ENCODE peak calls at places on chromosomes 12 and 14, in ten cellular contexts. One of them, this sample, is unnamed.

GRCh38 chr14:102116361-102117180 is 23.1 kb upstream of the WDR20 start:
- DNase-seq in IMR-90: no peak
- DNase-seq in upper lobe of left lung: peak; percentile 56
- DNase-seq in uterus: no peak
- DNase-seq in body of pancreas: no peak
- DNase-seq in transverse colon: no peak
- DNase-seq in psoas muscle: no peak
- DNase-seq in GM23248: no peak
- DNase-seq in pancreas: no peak
- DNase-seq in aorta: no peak
- DNase-seq in this sample: no peak

GRCh38 chr12:727321-727720 is 25.1 kb upstream of the WNK1 start:
- DNase-seq in IMR-90: peak; percentile 15
- DNase-seq in upper lobe of left lung: no peak
- DNase-seq in uterus: no peak
- DNase-seq in body of pancreas: no peak
- DNase-seq in transverse colon: no peak
- DNase-seq in psoas muscle: no peak
- DNase-seq in GM23248: peak; percentile 71
- DNase-seq in pancreas: no peak
- DNase-seq in aorta: no peak
- DNase-seq in this sample: no peak

GRCh38 chr14:96062506-96062905 is 23.3 kb downstream of the C14orf132 start:
- DNase-seq in IMR-90: no peak
- DNase-seq in upper lobe of left lung: no peak
- DNase-seq in uterus: no peak
- DNase-seq in body of pancreas: no peak
- DNase-seq in transverse colon: no peak
- DNase-seq in psoas muscle: no peak
- DNase-seq in GM23248: no peak
- DNase-seq in pancreas: no peak
- DNase-seq in aorta: no peak
- DNase-seq in this sample: no peak

GRCh38 chr14:49366416-49366815 is 219.8 kb downstream of the RPS29 start:
- DNase-seq in IMR-90: no peak
- DNase-seq in upper lobe of left lung: no peak
- DNase-seq in uterus: no peak
- DNase-seq in body of pancreas: no peak
- DNase-seq in transverse colon: no peak
- DNase-seq in psoas muscle: no peak
- DNase-seq in GM23248: no peak
- DNase-seq in pancreas: no peak
- DNase-seq in aorta: no peak
- DNase-seq in this sample: no peak

GRCh38 chr12:95205685-95206084 is 11.6 kb downstream of the FGD6 start:
- DNase-seq in IMR-90: peak; percentile 90
- DNase-seq in upper lobe of left lung: no peak
- DNase-seq in uterus: peak; percentile 21
- DNase-seq in body of pancreas: no peak
- DNase-seq in transverse colon: no peak
- DNase-seq in psoas muscle: no peak
- DNase-seq in GM23248: peak; percentile 92
- DNase-seq in pancreas: no peak
- DNase-seq in aorta: peak; percentile 47
- DNase-seq in this sample: peak; percentile 78

GRCh38 chr12:56082967-56083366 is 3.0 kb downstream of the ERBB3 start:
- DNase-seq in IMR-90: no peak
- DNase-seq in upper lobe of left lung: no peak
- DNase-seq in uterus: no peak
- DNase-seq in body of pancreas: no peak
- DNase-seq in transverse colon: no peak
- DNase-seq in psoas muscle: no peak
- DNase-seq in GM23248: no peak
- DNase-seq in pancreas: no peak
- DNase-seq in aorta: no peak
- DNase-seq in this sample: no peak

GRCh38 chr14:104792101-104792884 is 3.3 kb downstream of the AKT1 start:
- DNase-seq in IMR-90: no peak
- DNase-seq in upper lobe of left lung: peak; percentile 88
- DNase-seq in uterus: no peak
- DNase-seq in body of pancreas: peak; percentile 81
- DNase-seq in transverse colon: no peak
- DNase-seq in psoas muscle: peak; percentile 65
- DNase-seq in GM23248: no peak
- DNase-seq in pancreas: peak; percentile 78
- DNase-seq in aorta: peak; percentile 76
- DNase-seq in this sample: no peak

GRCh38 chr12:130715996-130716917 is at the start of gene RIMBP2:
- DNase-seq in IMR-90: peak; percentile 1
- DNase-seq in upper lobe of left lung: no peak
- DNase-seq in uterus: peak; percentile 46
- DNase-seq in body of pancreas: no peak
- DNase-seq in transverse colon: no peak
- DNase-seq in psoas muscle: no peak
- DNase-seq in GM23248: peak; percentile 39
- DNase-seq in pancreas: no peak
- DNase-seq in aorta: no peak
- DNase-seq in this sample: no peak

GRCh38 chr12:12081836-12082497 is 11.2 kb downstream of the BCL2L14 start:
- DNase-seq in IMR-90: peak; percentile 55
- DNase-seq in upper lobe of left lung: no peak
- DNase-seq in uterus: no peak
- DNase-seq in body of pancreas: no peak
- DNase-seq in transverse colon: peak; percentile 78
- DNase-seq in psoas muscle: no peak
- DNase-seq in GM23248: peak; percentile 73
- DNase-seq in pancreas: no peak
- DNase-seq in aorta: no peak
- DNase-seq in this sample: peak; percentile 48

GRCh38 chr12:94994312-94994711 is 9.2 kb downstream of the NDUFA12 start:
- DNase-seq in IMR-90: peak; percentile 68
- DNase-seq in upper lobe of left lung: no peak
- DNase-seq in uterus: no peak
- DNase-seq in body of pancreas: no peak
- DNase-seq in transverse colon: no peak
- DNase-seq in psoas muscle: no peak
- DNase-seq in GM23248: peak; percentile 67
- DNase-seq in pancreas: no peak
- DNase-seq in aorta: no peak
- DNase-seq in this sample: peak; percentile 57

GRCh38 chr12:109702126-109702841 is 11.3 kb upstream of the FAM222A start:
- DNase-seq in IMR-90: no peak
- DNase-seq in upper lobe of left lung: no peak
- DNase-seq in uterus: no peak
- DNase-seq in body of pancreas: no peak
- DNase-seq in transverse colon: no peak
- DNase-seq in psoas muscle: no peak
- DNase-seq in GM23248: no peak
- DNase-seq in pancreas: no peak
- DNase-seq in aorta: no peak
- DNase-seq in this sample: no peak

GRCh38 chr12:109704371-109705098 is 9.1 kb upstream of the FAM222A start:
- DNase-seq in IMR-90: no peak
- DNase-seq in upper lobe of left lung: no peak
- DNase-seq in uterus: no peak
- DNase-seq in body of pancreas: no peak
- DNase-seq in transverse colon: no peak
- DNase-seq in psoas muscle: no peak
- DNase-seq in GM23248: no peak
- DNase-seq in pancreas: no peak
- DNase-seq in aorta: no peak
- DNase-seq in this sample: no peak

GRCh38 chr12:109705291-109705690 is 8.3 kb upstream of the FAM222A start:
- DNase-seq in IMR-90: no peak
- DNase-seq in upper lobe of left lung: no peak
- DNase-seq in uterus: no peak
- DNase-seq in body of pancreas: no peak
- DNase-seq in transverse colon: no peak
- DNase-seq in psoas muscle: no peak
- DNase-seq in GM23248: no peak
- DNase-seq in pancreas: no peak
- DNase-seq in aorta: no peak
- DNase-seq in this sample: no peak

GRCh38 chr12:109701064-109701463 is 12.6 kb upstream of the FAM222A start:
- DNase-seq in IMR-90: no peak
- DNase-seq in upper lobe of left lung: no peak
- DNase-seq in uterus: no peak
- DNase-seq in body of pancreas: no peak
- DNase-seq in transverse colon: no peak
- DNase-seq in psoas muscle: no peak
- DNase-seq in GM23248: no peak
- DNase-seq in pancreas: no peak
- DNase-seq in aorta: no peak
- DNase-seq in this sample: no peak

GRCh38 chr12:109703684-109704083 is 9.9 kb upstream of the FAM222A start:
- DNase-seq in IMR-90: no peak
- DNase-seq in upper lobe of left lung: no peak
- DNase-seq in uterus: no peak
- DNase-seq in body of pancreas: no peak
- DNase-seq in transverse colon: no peak
- DNase-seq in psoas muscle: no peak
- DNase-seq in GM23248: no peak
- DNase-seq in pancreas: no peak
- DNase-seq in aorta: no peak
- DNase-seq in this sample: no peak
- H3K27ac ChIP-seq in IMR-90: no peak overlapping the region
- H3K27ac ChIP-seq in upper lobe of left lung: no peak overlapping the region
- H3K27ac ChIP-seq in uterus: no peak overlapping the region
- H3K27ac ChIP-seq in body of pancreas: no peak overlapping the region
- H3K27ac ChIP-seq in transverse colon: no peak overlapping the region
- H3K27ac ChIP-seq in psoas muscle: no peak overlapping the region
- H3K27ac ChIP-seq in GM23248: no peak overlapping the region
- H3K27ac ChIP-seq in pancreas: no peak overlapping the region
- H3K27ac ChIP-seq in aorta: no peak overlapping the region
- H3K27ac ChIP-seq in this sample: no peak overlapping the region

GRCh38 chr14:65251213-65251612 is 148.9 kb upstream of the MAX start:
- DNase-seq in IMR-90: peak; percentile 87
- DNase-seq in upper lobe of left lung: no peak
- DNase-seq in uterus: no peak
- DNase-seq in body of pancreas: peak; percentile 12
- DNase-seq in transverse colon: no peak
- DNase-seq in psoas muscle: no peak
- DNase-seq in GM23248: peak; percentile 98
- DNase-seq in pancreas: no peak
- DNase-seq in aorta: no peak
- DNase-seq in this sample: no peak
- H3K4me1 ChIP-seq in IMR-90: peaks cover 13% of the 10 kb centered on the region
- H3K4me1 ChIP-seq in upper lobe of left lung: no peaks in the 10 kb centered on the region
- H3K4me1 ChIP-seq in uterus: no peaks in the 10 kb centered on the region
- H3K4me1 ChIP-seq in body of pancreas: peaks cover 39% of the 10 kb centered on the region
- H3K4me1 ChIP-seq in transverse colon: no peaks in the 10 kb centered on the region
- H3K4me1 ChIP-seq in psoas muscle: no peaks in the 10 kb centered on the region
- H3K4me1 ChIP-seq in GM23248: peaks cover 39% of the 10 kb centered on the region
- H3K4me1 ChIP-seq in pancreas: peaks cover 12% of the 10 kb centered on the region
- H3K4me1 ChIP-seq in aorta: no peaks in the 10 kb centered on the region
- H3K4me1 ChIP-seq in this sample: peaks cover 21% of the 10 kb centered on the region

GRCh38 chr14:99247772-99248171 is 24.2 kb downstream of the BCL11B start:
- DNase-seq in IMR-90: no peak
- DNase-seq in upper lobe of left lung: no peak
- DNase-seq in uterus: no peak
- DNase-seq in body of pancreas: no peak
- DNase-seq in transverse colon: no peak
- DNase-seq in psoas muscle: no peak
- DNase-seq in GM23248: no peak
- DNase-seq in pancreas: no peak
- DNase-seq in aorta: no peak
- DNase-seq in this sample: no peak

GRCh38 chr14:99245541-99246511 is 26.2 kb downstream of the BCL11B start:
- DNase-seq in IMR-90: no peak
- DNase-seq in upper lobe of left lung: peak; percentile 82
- DNase-seq in uterus: no peak
- DNase-seq in body of pancreas: no peak
- DNase-seq in transverse colon: no peak
- DNase-seq in psoas muscle: no peak
- DNase-seq in GM23248: no peak
- DNase-seq in pancreas: no peak
- DNase-seq in aorta: no peak
- DNase-seq in this sample: no peak

GRCh38 chr14:99248761-99249171 is 23.2 kb downstream of the BCL11B start:
- DNase-seq in IMR-90: no peak
- DNase-seq in upper lobe of left lung: no peak
- DNase-seq in uterus: no peak
- DNase-seq in body of pancreas: no peak
- DNase-seq in transverse colon: no peak
- DNase-seq in psoas muscle: no peak
- DNase-seq in GM23248: no peak
- DNase-seq in pancreas: no peak
- DNase-seq in aorta: no peak
- DNase-seq in this sample: no peak

GRCh38 chr14:99246536-99247083 is 25.4 kb downstream of the BCL11B start:
- DNase-seq in IMR-90: no peak
- DNase-seq in upper lobe of left lung: peak; percentile 32
- DNase-seq in uterus: no peak
- DNase-seq in body of pancreas: no peak
- DNase-seq in transverse colon: no peak
- DNase-seq in psoas muscle: no peak
- DNase-seq in GM23248: no peak
- DNase-seq in pancreas: no peak
- DNase-seq in aorta: no peak
- DNase-seq in this sample: no peak

DNA sequence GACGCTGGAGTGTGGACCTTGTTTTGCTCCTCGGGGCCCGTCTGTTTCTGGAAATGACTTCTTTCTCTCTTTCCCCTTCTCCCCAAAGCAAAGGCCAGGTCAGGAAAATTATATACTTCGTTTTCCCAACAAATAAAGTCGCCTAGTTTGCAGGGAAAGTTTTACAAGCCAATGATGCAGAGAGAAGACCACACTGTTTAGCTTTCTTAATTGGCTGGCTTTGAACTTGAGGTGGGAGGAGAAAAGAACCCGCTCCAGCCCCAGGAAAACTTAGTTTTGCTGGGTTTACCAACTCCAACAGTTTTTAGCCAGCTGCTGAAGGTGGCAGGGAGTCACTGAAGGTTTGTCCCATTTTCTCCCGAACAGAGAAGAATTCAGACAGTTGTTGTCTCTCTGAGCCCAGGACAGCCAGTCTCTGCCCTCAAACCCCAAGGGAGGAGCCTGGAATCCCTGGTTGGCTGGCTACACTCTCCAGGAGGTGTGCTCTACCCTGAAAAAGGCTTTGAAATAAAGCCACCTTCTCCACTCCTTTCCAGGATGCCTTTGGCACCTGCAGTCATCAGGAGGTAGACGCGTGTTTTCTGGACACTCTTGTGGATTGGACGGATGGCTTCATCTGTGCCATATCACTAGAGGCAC is 24.8 kb downstream of the BCL11B start:
- DNase-seq in IMR-90: no peak
- DNase-seq in upper lobe of left lung: no peak
- DNase-seq in uterus: no peak
- DNase-seq in body of pancreas: no peak
- DNase-seq in transverse colon: no peak
- DNase-seq in psoas muscle: no peak
- DNase-seq in GM23248: no peak
- DNase-seq in pancreas: no peak
- DNase-seq in aorta: no peak
- DNase-seq in this sample: no peak
- H3K27ac ChIP-seq in IMR-90: no peak overlapping the region
- H3K27ac ChIP-seq in upper lobe of left lung: peak overlapping the region; percentile 67
- H3K27ac ChIP-seq in uterus: no peak overlapping the region
- H3K27ac ChIP-seq in body of pancreas: no peak overlapping the region
- H3K27ac ChIP-seq in transverse colon: peak overlapping the region; percentile 46
- H3K27ac ChIP-seq in psoas muscle: no peak overlapping the region
- H3K27ac ChIP-seq in GM23248: no peak overlapping the region
- H3K27ac ChIP-seq in pancreas: no peak overlapping the region
- H3K27ac ChIP-seq in aorta: no peak overlapping the region
- H3K27ac ChIP-seq in this sample: no peak overlapping the region

GRCh38 chr14:99586054-99586760 is 17.8 kb downstream of the CCDC85C start:
- DNase-seq in IMR-90: no peak
- DNase-seq in upper lobe of left lung: peak; percentile 50
- DNase-seq in uterus: no peak
- DNase-seq in body of pancreas: no peak
- DNase-seq in transverse colon: no peak
- DNase-seq in psoas muscle: no peak
- DNase-seq in GM23248: no peak
- DNase-seq in pancreas: no peak
- DNase-seq in aorta: no peak
- DNase-seq in this sample: no peak
- H3K4me1 ChIP-seq in IMR-90: peaks cover 38% of the 10 kb centered on the region
- H3K4me1 ChIP-seq in upper lobe of left lung: peaks cover 43% of the 10 kb centered on the region
- H3K4me1 ChIP-seq in uterus: peaks cover 37% of the 10 kb centered on the region
- H3K4me1 ChIP-seq in body of pancreas: peaks cover 43% of the 10 kb centered on the region
- H3K4me1 ChIP-seq in transverse colon: peaks cover 23% of the 10 kb centered on the region
- H3K4me1 ChIP-seq in psoas muscle: no peaks in the 10 kb centered on the region
- H3K4me1 ChIP-seq in GM23248: peaks cover 6% of the 10 kb centered on the region
- H3K4me1 ChIP-seq in pancreas: no peaks in the 10 kb centered on the region
- H3K4me1 ChIP-seq in aorta: no peaks in the 10 kb centered on the region
- H3K4me1 ChIP-seq in this sample: peaks cover 75% of the 10 kb centered on the region

This sample was measured in SJSA1.